ENCODE peak calls at places on chromosomes 12 and 14, in eight cellular contexts. M is cardiac muscle cell, D is BE2C, U is left ventricle myocardium inferior, E is fibroblast of pulmonary artery, J is bronchial epithelial cell, V is HCT116, B is AG10803. Z is an unnamed sample.

GRCh38 chr12:125053821-125054220 is 11.4 kb upstream of the AACS start:
- DNase-seq in M (no peak), D (no peak), U (no peak), E (no peak), J (no peak), V (no peak), B (no peak), Z (no peak)

GRCh38 chr14:77151918-77152588 is 10.5 kb upstream of the ZDHHC22 start:
- DNase-seq in M (no peak), D (peak; percentile 23), U (no peak), E (peak; percentile 49), J (peak; percentile 52), V (peak; percentile 28), B (peak; percentile 34), Z (no peak)

GRCh38 chr12:84305144-84305543 is 607.5 kb downstream of the SLC6A15 start:
- DNase-seq in M (no peak), D (no peak), U (no peak), E (no peak), J (no peak), V (no peak), B (no peak), Z (no peak)

GRCh38 chr14:71142375-71143038 is 235.2 kb downstream of the PCNX1 start:
- DNase-seq in M (no peak), D (no peak), U (no peak), E (peak; percentile 98), J (peak; percentile 94), V (no peak), B (peak; percentile 99), Z (no peak)

GRCh38 chr12:110015132-110015531 is 15.9 kb downstream of the ANKRD13A start:
- DNase-seq in M (no peak), D (no peak), U (no peak), E (no peak), J (no peak), V (no peak), B (no peak), Z (no peak)

GRCh38 chr12:130920711-130921381 is 32.9 kb upstream of the ADGRD1 start:
- DNase-seq in M (no peak), D (no peak), U (peak; percentile 72), E (peak; percentile 69), J (peak; percentile 32), V (no peak), B (peak; percentile 95), Z (no peak)

GRCh38 chr14:81268016-81268416 is 47.3 kb upstream of the GTF2A1 start:
- DNase-seq in M (no peak), D (no peak), U (no peak), E (peak; percentile 2), J (peak; percentile 25), V (no peak), B (no peak), Z (no peak)

GRCh38 chr12:66279127-66279712 is 23.1 kb upstream of the HELB start:
- DNase-seq in M (peak; percentile 49), D (peak; percentile 12), U (no peak), E (peak; percentile 54), J (peak; percentile 14), V (peak; percentile 33), B (no peak), Z (no peak)

GRCh38 chr12:43758728-43759563 is at the start of the genes IRAK4 and PUS7L:
- DNase-seq in M (no peak), D (peak; percentile 90), U (peak; percentile 93), E (peak; percentile 98), J (peak; percentile 96), V (peak; percentile 96), B (peak; percentile 96), Z (peak; percentile 69)

GRCh38 chr14:77299776-77300175 is 20.9 kb downstream of the POMT2 start:
- DNase-seq in M (no peak), D (no peak), U (no peak), E (no peak), J (no peak), V (no peak), B (no peak), Z (no peak)

GRCh38 chr14:32697704-32698103 is 241.0 kb upstream of the NPAS3 start:
- DNase-seq in M (no peak), D (no peak), U (no peak), E (peak; percentile 62), J (peak; percentile 46), V (no peak), B (peak; percentile 61), Z (no peak)

GRCh38 chr12:111429760-111430417 is 24.2 kb downstream of the SH2B3 start:
- DNase-seq in M (no peak), D (no peak), U (no peak), E (no peak), J (no peak), V (no peak), B (no peak), Z (no peak)

GRCh38 chr12:131482199-131482598 is 228.7 kb upstream of the SFSWAP start:
- DNase-seq in M (no peak), D (no peak), U (no peak), E (no peak), J (no peak), V (no peak), B (no peak), Z (no peak)

GRCh38 chr12:117360551-117361311 is 695 bp downstream of the NOS1 start:
- DNase-seq in M (peak; percentile 16), D (no peak), U (no peak), E (no peak), J (no peak), V (no peak), B (no peak), Z (no peak)

GRCh38 chr12:51270847-51271518 is 768 bp upstream of the SMAGP start:
- DNase-seq in M (no peak), D (no peak), U (no peak), E (peak; percentile 70), J (peak; percentile 93), V (peak; percentile 61), B (peak; percentile 81), Z (no peak)

DNA sequence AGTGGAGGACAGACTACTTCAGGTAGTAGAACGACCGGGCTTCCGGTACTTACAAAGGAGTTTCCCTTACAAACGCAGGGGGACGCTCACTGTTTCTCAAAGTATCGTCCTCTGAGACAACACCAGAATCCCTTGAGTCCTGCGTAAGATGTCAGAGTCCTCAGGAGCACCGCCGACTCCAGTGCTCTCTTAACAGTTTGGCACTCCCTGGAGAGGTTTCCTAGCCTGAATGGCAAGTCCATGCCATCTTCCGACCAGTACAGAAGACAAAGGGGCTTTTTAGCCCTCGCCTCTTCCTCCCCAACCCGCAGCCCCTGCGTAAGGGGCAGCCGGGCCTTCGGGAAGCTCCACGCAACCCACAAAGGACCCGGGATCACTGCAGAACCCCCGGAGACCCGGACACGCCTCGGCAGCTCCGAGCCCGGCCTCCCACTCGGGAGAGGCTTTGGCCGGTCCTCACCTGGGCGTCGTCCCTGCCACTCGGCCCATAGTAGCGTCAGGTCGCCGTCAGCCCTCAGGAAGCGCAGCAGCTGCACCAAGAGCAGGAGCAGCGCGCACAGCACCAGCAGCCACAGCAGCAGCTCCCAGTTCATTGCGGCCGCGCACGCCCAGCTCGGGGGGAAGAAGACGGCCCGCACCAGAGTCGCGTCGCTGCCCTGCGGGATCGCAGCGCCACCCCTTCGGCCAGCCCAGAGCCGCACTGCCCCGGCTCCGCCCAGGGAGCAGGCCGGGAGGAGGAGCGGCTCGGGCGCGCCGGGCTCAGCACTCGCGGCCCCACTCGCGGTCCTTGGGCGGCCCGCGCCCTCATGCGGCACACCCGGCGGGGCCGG is at the start of gene DHRS7:
- DNase-seq in M (peak; percentile 87), D (peak; percentile 89), U (peak; percentile 90), E (peak; percentile 80), J (peak; percentile 72), V (peak; percentile 51), B (peak; percentile 81), Z (peak; percentile 78)
- TF ChIP-seq CTCF in M (peak; percentile 65), D (peak; percentile 50), U (peak; percentile 67), E (peak; percentile 43), J (peak; percentile 37), V (peak; percentile 45), B (peak; percentile 40), Z (no peak)

GRCh38 chr14:49918709-49919108 is 25.8 kb downstream of the ARF6 start:
- DNase-seq in M (no peak), D (no peak), U (no peak), E (no peak), J (no peak), V (no peak), B (no peak), Z (no peak)
- TF ChIP-seq CTCF in M (no peak), D (no peak), U (no peak), E (no peak), J (no peak), V (no peak), B (no peak), Z (no peak)

GRCh38 chr14:105484997-105485393 is 1.7 kb upstream of the CRIP1 start:
- DNase-seq in M (no peak), D (no peak), U (no peak), E (no peak), J (no peak), V (no peak), B (no peak), Z (no peak)

GRCh38 chr14:105484069-105484996 is 2.4 kb upstream of the CRIP1 start:
- DNase-seq in M (no peak), D (no peak), U (peak; percentile 63), E (peak; percentile 31), J (no peak), V (no peak), B (peak; percentile 76), Z (no peak)

GRCh38 chr14:105486974-105487448 is 325 bp downstream of the CRIP1 start:
- DNase-seq in M (no peak), D (peak; percentile 61), U (peak; percentile 88), E (no peak), J (no peak), V (no peak), B (peak; percentile 40), Z (no peak)

GRCh38 chr14:105486333-105486973 is at the start of gene CRIP1:
- DNase-seq in M (no peak), D (no peak), U (peak; percentile 42), E (no peak), J (no peak), V (no peak), B (no peak), Z (no peak)

GRCh38 chr14:105485720-105486332 is 860 bp upstream of the CRIP1 start:
- DNase-seq in M (peak; percentile 71), D (peak; percentile 92), U (peak; percentile 46), E (no peak), J (no peak), V (no peak), B (no peak), Z (peak; percentile 67)
- TF ChIP-seq CTCF in M (peak; percentile 17), D (peak; percentile 87), U (peak; percentile 56), E (peak; percentile 11), J (no peak), V (no peak), B (no peak), Z (peak; percentile 34)

DNA sequence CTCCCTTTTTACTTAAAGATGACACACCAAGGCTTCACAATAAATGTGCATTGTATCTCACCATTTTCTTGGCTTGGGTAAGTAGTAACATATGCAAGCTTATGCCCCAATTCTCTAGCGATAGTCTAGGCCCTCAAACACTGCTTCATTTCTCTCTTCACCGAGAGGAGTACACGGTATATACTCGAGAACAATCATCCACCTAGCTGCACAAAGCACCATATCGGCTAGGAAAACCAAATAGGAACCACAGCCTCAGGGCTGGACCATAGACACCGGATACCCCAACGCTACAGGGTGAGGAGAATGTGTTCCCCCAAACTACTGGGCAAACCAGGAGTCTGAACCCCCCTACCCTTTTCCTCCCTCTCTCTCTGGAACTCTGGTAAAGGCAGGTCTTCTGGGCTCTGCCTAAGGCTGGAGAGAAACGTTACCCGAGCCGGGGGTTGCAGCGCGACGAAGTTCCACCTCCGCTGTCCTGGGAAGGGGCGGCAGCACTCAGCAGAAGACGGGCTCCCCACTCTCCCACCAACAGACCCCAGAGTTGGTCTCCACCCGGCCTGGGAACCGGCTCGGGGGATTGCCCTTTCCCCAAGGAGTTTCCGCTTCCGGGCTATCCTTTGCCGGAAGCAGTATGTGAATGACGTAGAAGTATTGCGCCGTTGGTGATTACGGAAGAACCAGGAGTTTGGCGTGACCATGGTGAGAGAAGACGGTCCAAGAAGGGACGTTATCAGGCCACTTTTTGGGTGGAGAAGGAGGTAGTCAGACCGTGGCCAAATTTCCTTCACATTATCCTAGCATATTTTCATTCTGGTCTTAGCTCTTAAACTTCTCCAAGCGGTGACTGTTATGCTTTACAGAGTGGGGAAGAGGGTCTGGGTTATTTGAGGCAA is at the start of the genes AREL1 and FCF1:
- DNase-seq in M (peak; percentile 92), D (peak; percentile 83), U (peak; percentile 66), E (peak; percentile 92), J (peak; percentile 84), V (peak; percentile 85), B (peak; percentile 84), Z (peak; percentile 77)
- TF ChIP-seq CTCF in M (no peak), D (no peak), U (no peak), E (no peak), J (no peak), V (no peak), B (no peak), Z (no peak)